ENCODE peak calls at places on chromosome 6, in eight cellular contexts. One of them, this sample, is unnamed.

GRCh38 chr6:131839388-131839787 is 31.6 kb downstream of the ENPP1 start:
- DNase-seq in SK-N-SH: no peak
- DNase-seq in A549: no peak
- DNase-seq in transverse colon: no peak
- DNase-seq in stomach: no peak
- DNase-seq in upper lobe of left lung: no peak
- DNase-seq in tibial nerve: no peak
- DNase-seq in H1: no peak
- DNase-seq in this sample: no peak

GRCh38 chr6:118893095-118893881 is 664 bp upstream of the ASF1A start:
- DNase-seq in SK-N-SH: no peak
- DNase-seq in A549: no peak
- DNase-seq in transverse colon: peak; percentile 50
- DNase-seq in stomach: no peak
- DNase-seq in upper lobe of left lung: peak; percentile 23
- DNase-seq in tibial nerve: no peak
- DNase-seq in H1: no peak
- DNase-seq in this sample: no peak

GRCh38 chr6:46637145-46637544 is 15.5 kb downstream of the CYP39A1 start:
- DNase-seq in SK-N-SH: no peak
- DNase-seq in A549: no peak
- DNase-seq in transverse colon: no peak
- DNase-seq in stomach: no peak
- DNase-seq in upper lobe of left lung: no peak
- DNase-seq in tibial nerve: no peak
- DNase-seq in H1: no peak
- DNase-seq in this sample: no peak

GRCh38 chr6:119917186-119917585 is 567.6 kb upstream of the MAN1A1 start:
- DNase-seq in SK-N-SH: no peak
- DNase-seq in A549: no peak
- DNase-seq in transverse colon: no peak
- DNase-seq in stomach: no peak
- DNase-seq in upper lobe of left lung: no peak
- DNase-seq in tibial nerve: no peak
- DNase-seq in H1: no peak
- DNase-seq in this sample: no peak

GRCh38 chr6:34436803-34437643 is 11.2 kb upstream of the RPS10 start:
- DNase-seq in SK-N-SH: no peak
- DNase-seq in A549: no peak
- DNase-seq in transverse colon: no peak
- DNase-seq in stomach: no peak
- DNase-seq in upper lobe of left lung: no peak
- DNase-seq in tibial nerve: no peak
- DNase-seq in H1: no peak
- DNase-seq in this sample: no peak

GRCh38 chr6:15280023-15280422 is 34.2 kb downstream of the JARID2 start:
- DNase-seq in SK-N-SH: no peak
- DNase-seq in A549: no peak
- DNase-seq in transverse colon: no peak
- DNase-seq in stomach: no peak
- DNase-seq in upper lobe of left lung: no peak
- DNase-seq in tibial nerve: no peak
- DNase-seq in H1: no peak
- DNase-seq in this sample: no peak

GRCh38 chr6:39924283-39924682 is 10.0 kb downstream of the MOCS1 start:
- DNase-seq in SK-N-SH: no peak
- DNase-seq in A549: no peak
- DNase-seq in transverse colon: no peak
- DNase-seq in stomach: no peak
- DNase-seq in upper lobe of left lung: peak; percentile 3
- DNase-seq in tibial nerve: no peak
- DNase-seq in H1: no peak
- DNase-seq in this sample: no peak

GRCh38 chr6:116405147-116405546 is 34.4 kb downstream of the DSE start:
- DNase-seq in SK-N-SH: peak; percentile 34
- DNase-seq in A549: no peak
- DNase-seq in transverse colon: peak; percentile 14
- DNase-seq in stomach: no peak
- DNase-seq in upper lobe of left lung: no peak
- DNase-seq in tibial nerve: no peak
- DNase-seq in H1: no peak
- DNase-seq in this sample: no peak

GRCh38 chr6:149984778-149985177 is 21.0 kb downstream of the ULBP1 start:
- DNase-seq in SK-N-SH: no peak
- DNase-seq in A549: no peak
- DNase-seq in transverse colon: no peak
- DNase-seq in stomach: no peak
- DNase-seq in upper lobe of left lung: no peak
- DNase-seq in tibial nerve: no peak
- DNase-seq in H1: no peak
- DNase-seq in this sample: no peak

GRCh38 chr6:161545741-161546140 is 271.9 kb upstream of the AGPAT4 start:
- DNase-seq in SK-N-SH: no peak
- DNase-seq in A549: no peak
- DNase-seq in transverse colon: no peak
- DNase-seq in stomach: no peak
- DNase-seq in upper lobe of left lung: no peak
- DNase-seq in tibial nerve: no peak
- DNase-seq in H1: no peak
- DNase-seq in this sample: no peak

GRCh38 chr6:140566706-140567330 is 1192.4 kb upstream of the CITED2 start:
- DNase-seq in SK-N-SH: no peak
- DNase-seq in A549: no peak
- DNase-seq in transverse colon: no peak
- DNase-seq in stomach: no peak
- DNase-seq in upper lobe of left lung: no peak
- DNase-seq in tibial nerve: no peak
- DNase-seq in H1: no peak
- DNase-seq in this sample: no peak

GRCh38 chr6:135183532-135184440 is 2.7 kb downstream of the MYB start:
- DNase-seq in SK-N-SH: peak; percentile 47
- DNase-seq in A549: peak; percentile 37
- DNase-seq in transverse colon: peak; percentile 84
- DNase-seq in stomach: peak; percentile 67
- DNase-seq in upper lobe of left lung: peak; percentile 70
- DNase-seq in tibial nerve: no peak
- DNase-seq in H1: no peak
- DNase-seq in this sample: no peak

GRCh38 chr6:112330071-112330876 is 16.9 kb upstream of the RFPL4B start:
- DNase-seq in SK-N-SH: no peak
- DNase-seq in A549: no peak
- DNase-seq in transverse colon: no peak
- DNase-seq in stomach: no peak
- DNase-seq in upper lobe of left lung: no peak
- DNase-seq in tibial nerve: no peak
- DNase-seq in H1: no peak
- DNase-seq in this sample: no peak

GRCh38 chr6:2956930-2957329 is 14.4 kb downstream of the SERPINB6 start:
- DNase-seq in SK-N-SH: no peak
- DNase-seq in A549: no peak
- DNase-seq in transverse colon: no peak
- DNase-seq in stomach: no peak
- DNase-seq in upper lobe of left lung: no peak
- DNase-seq in tibial nerve: no peak
- DNase-seq in H1: no peak
- DNase-seq in this sample: no peak

GRCh38 chr6:13586936-13587542 is 12.6 kb downstream of the SIRT5 start:
- DNase-seq in SK-N-SH: no peak
- DNase-seq in A549: no peak
- DNase-seq in transverse colon: no peak
- DNase-seq in stomach: no peak
- DNase-seq in upper lobe of left lung: no peak
- DNase-seq in tibial nerve: no peak
- DNase-seq in H1: no peak
- DNase-seq in this sample: peak; percentile 74

GRCh38 chr6:49551126-49551865 is 828 bp downstream of the C6orf141 start:
- DNase-seq in SK-N-SH: no peak
- DNase-seq in A549: no peak
- DNase-seq in transverse colon: peak; percentile 25
- DNase-seq in stomach: no peak
- DNase-seq in upper lobe of left lung: peak; percentile 23
- DNase-seq in tibial nerve: no peak
- DNase-seq in H1: peak; percentile 51
- DNase-seq in this sample: no peak

GRCh38 chr6:112665815-112666214 is 318.7 kb downstream of the RFPL4B start:
- DNase-seq in SK-N-SH: no peak
- DNase-seq in A549: no peak
- DNase-seq in transverse colon: no peak
- DNase-seq in stomach: no peak
- DNase-seq in upper lobe of left lung: no peak
- DNase-seq in tibial nerve: no peak
- DNase-seq in H1: no peak
- DNase-seq in this sample: no peak

GRCh38 chr6:161186173-161186769 is 87.6 kb downstream of the AGPAT4 start:
- DNase-seq in SK-N-SH: no peak
- DNase-seq in A549: peak; percentile 31
- DNase-seq in transverse colon: peak; percentile 28
- DNase-seq in stomach: no peak
- DNase-seq in upper lobe of left lung: peak; percentile 77
- DNase-seq in tibial nerve: no peak
- DNase-seq in H1: no peak
- DNase-seq in this sample: no peak

GRCh38 chr6:5541751-5542432 is 280.6 kb downstream of the FARS2 start:
- DNase-seq in SK-N-SH: no peak
- DNase-seq in A549: no peak
- DNase-seq in transverse colon: no peak
- DNase-seq in stomach: no peak
- DNase-seq in upper lobe of left lung: no peak
- DNase-seq in tibial nerve: no peak
- DNase-seq in H1: peak; percentile 38
- DNase-seq in this sample: no peak

GRCh38 chr6:139640453-139640852 is 266.0 kb upstream of the CITED2 start:
- DNase-seq in SK-N-SH: no peak
- DNase-seq in A549: no peak
- DNase-seq in transverse colon: no peak
- DNase-seq in stomach: no peak
- DNase-seq in upper lobe of left lung: no peak
- DNase-seq in tibial nerve: no peak
- DNase-seq in H1: no peak
- DNase-seq in this sample: no peak

GRCh38 chr6:14950970-14951276 is 294.9 kb upstream of the JARID2 start:
- DNase-seq in SK-N-SH: no peak
- DNase-seq in A549: no peak
- DNase-seq in transverse colon: no peak
- DNase-seq in stomach: no peak
- DNase-seq in upper lobe of left lung: no peak
- DNase-seq in tibial nerve: no peak
- DNase-seq in H1: no peak
- DNase-seq in this sample: no peak

GRCh38 chr6:108165714-108166663 is at the start of gene NR2E1:
- DNase-seq in SK-N-SH: peak; percentile 70
- DNase-seq in A549: no peak
- DNase-seq in transverse colon: no peak
- DNase-seq in stomach: no peak
- DNase-seq in upper lobe of left lung: no peak
- DNase-seq in tibial nerve: no peak
- DNase-seq in H1: no peak
- DNase-seq in this sample: no peak

GRCh38 chr6:3987072-3987471 is 91.9 kb downstream of the FAM217A start:
- DNase-seq in SK-N-SH: no peak
- DNase-seq in A549: no peak
- DNase-seq in transverse colon: peak; percentile 19
- DNase-seq in stomach: no peak
- DNase-seq in upper lobe of left lung: no peak
- DNase-seq in tibial nerve: no peak
- DNase-seq in H1: no peak
- DNase-seq in this sample: no peak

GRCh38 chr6:107943626-107944439 is 14.2 kb downstream of the SEC63 start:
- DNase-seq in SK-N-SH: no peak
- DNase-seq in A549: no peak
- DNase-seq in transverse colon: no peak
- DNase-seq in stomach: no peak
- DNase-seq in upper lobe of left lung: no peak
- DNase-seq in tibial nerve: no peak
- DNase-seq in H1: no peak
- DNase-seq in this sample: peak; percentile 14

GRCh38 chr6:40251609-40252008 is 317.3 kb upstream of the MOCS1 start:
- DNase-seq in SK-N-SH: no peak
- DNase-seq in A549: no peak
- DNase-seq in transverse colon: peak; percentile 8
- DNase-seq in stomach: no peak
- DNase-seq in upper lobe of left lung: no peak
- DNase-seq in tibial nerve: no peak
- DNase-seq in H1: no peak
- DNase-seq in this sample: no peak

GRCh38 chr6:76275746-76276145 is 203.3 kb upstream of the IMPG1 start:
- DNase-seq in SK-N-SH: peak; percentile 1
- DNase-seq in A549: peak; percentile 0
- DNase-seq in transverse colon: no peak
- DNase-seq in stomach: no peak
- DNase-seq in upper lobe of left lung: no peak
- DNase-seq in tibial nerve: no peak
- DNase-seq in H1: no peak
- DNase-seq in this sample: no peak
- TF ChIP-seq EP300 in SK-N-SH: no peak
- TF ChIP-seq EP300 in A549: no peak
- TF ChIP-seq EP300 in transverse colon: no peak
- TF ChIP-seq EP300 in stomach: no peak
- TF ChIP-seq EP300 in upper lobe of left lung: no peak
- TF ChIP-seq EP300 in tibial nerve: no peak
- TF ChIP-seq EP300 in H1: no peak
- TF ChIP-seq EP300 in this sample: no peak

DNA sequence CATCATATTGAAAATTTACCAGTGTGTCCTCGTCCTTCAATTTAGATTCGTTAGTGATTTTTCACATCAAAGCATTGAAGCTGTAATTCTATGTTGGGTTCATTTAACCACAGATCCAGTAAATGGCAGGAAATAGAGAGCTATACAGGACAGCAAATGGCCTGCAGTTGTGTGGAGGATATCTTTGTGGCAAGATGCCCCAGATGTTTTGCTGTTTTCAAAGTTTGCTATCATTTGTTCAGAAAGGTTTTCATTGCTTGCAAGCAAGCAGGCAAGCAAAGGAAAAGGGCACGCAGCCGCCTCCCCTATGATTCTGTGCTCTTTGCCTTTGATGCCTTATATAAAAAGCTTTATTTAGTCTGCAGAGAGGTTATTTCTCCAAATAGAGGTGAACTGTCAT is 66.2 kb downstream of the UTRN start:
- DNase-seq in SK-N-SH: no peak
- DNase-seq in A549: no peak
- DNase-seq in transverse colon: no peak
- DNase-seq in stomach: no peak
- DNase-seq in upper lobe of left lung: no peak
- DNase-seq in tibial nerve: no peak
- DNase-seq in H1: no peak
- DNase-seq in this sample: no peak
- TF ChIP-seq EP300 in SK-N-SH: no peak
- TF ChIP-seq EP300 in A549: no peak
- TF ChIP-seq EP300 in transverse colon: no peak
- TF ChIP-seq EP300 in stomach: no peak
- TF ChIP-seq EP300 in upper lobe of left lung: no peak
- TF ChIP-seq EP300 in tibial nerve: no peak
- TF ChIP-seq EP300 in H1: no peak
- TF ChIP-seq EP300 in this sample: no peak

GRCh38 chr6:6717953-6718352 is 129.4 kb downstream of the LY86 start:
- DNase-seq in SK-N-SH: no peak
- DNase-seq in A549: no peak
- DNase-seq in transverse colon: no peak
- DNase-seq in stomach: no peak
- DNase-seq in upper lobe of left lung: peak; percentile 76
- DNase-seq in tibial nerve: no peak
- DNase-seq in H1: no peak
- DNase-seq in this sample: no peak
- TF ChIP-seq EP300 in SK-N-SH: no peak
- TF ChIP-seq EP300 in A549: no peak
- TF ChIP-seq EP300 in transverse colon: no peak
- TF ChIP-seq EP300 in stomach: no peak
- TF ChIP-seq EP300 in upper lobe of left lung: no peak
- TF ChIP-seq EP300 in tibial nerve: no peak
- TF ChIP-seq EP300 in H1: no peak
- TF ChIP-seq EP300 in this sample: no peak

GRCh38 chr6:36860126-36860525 is 14.5 kb downstream of the PPIL1 start:
- DNase-seq in SK-N-SH: no peak
- DNase-seq in A549: no peak
- DNase-seq in transverse colon: no peak
- DNase-seq in stomach: no peak
- DNase-seq in upper lobe of left lung: no peak
- DNase-seq in tibial nerve: no peak
- DNase-seq in H1: no peak
- DNase-seq in this sample: no peak
- TF ChIP-seq EP300 in SK-N-SH: no peak
- TF ChIP-seq EP300 in A549: no peak
- TF ChIP-seq EP300 in transverse colon: no peak
- TF ChIP-seq EP300 in stomach: no peak
- TF ChIP-seq EP300 in upper lobe of left lung: no peak
- TF ChIP-seq EP300 in tibial nerve: no peak
- TF ChIP-seq EP300 in H1: no peak
- TF ChIP-seq EP300 in this sample: no peak

This sample was measured in esophagus muscularis mucosa.